ENCODE peak calls at places on chromosome 20, in ten cellular contexts. G is breast epithelium, L is transverse colon, P is H1, Z is ovary, I is upper lobe of left lung, X is esophagus squamous epithelium, K is lower leg skin, B is A549, J is body of pancreas. C is an unnamed sample.

GRCh38 chr20:62202083-62202395 is 18.0 kb downstream of the HRH3 start:
- DNase-seq in G (no peak), L (no peak), P (no peak), Z (peak), I (no peak), X (no peak), K (no peak), B (no peak), J (no peak), C (no peak)

GRCh38 chr20:62236997-62237771 is 1.1 kb upstream of the OSBPL2 start:
- DNase-seq in G (no peak), L (no peak), P (no peak), Z (no peak), I (no peak), X (no peak), K (no peak), B (no peak), J (no peak), C (no peak)

GRCh38 chr20:50278684-50279531 is 88.3 kb downstream of the CEBPB start:
- DNase-seq in G (no peak), L (peak), P (no peak), Z (peak), I (peak), X (no peak), K (peak), B (peak), J (peak), C (peak)

GRCh38 chr20:37506166-37506725 is 14.8 kb upstream of the NNAT start:
- DNase-seq in G (no peak), L (no peak), P (no peak), Z (no peak), I (no peak), X (no peak), K (no peak), B (no peak), J (no peak), C (no peak)

GRCh38 chr20:23437126-23437894 is 2.2 kb upstream of the CSTL1 start:
- DNase-seq in G (no peak), L (no peak), P (no peak), Z (no peak), I (no peak), X (no peak), K (no peak), B (no peak), J (no peak), C (no peak)

GRCh38 chr20:10419550-10420133 is 14.4 kb downstream of the MKKS start:
- DNase-seq in G (no peak), L (no peak), P (no peak), Z (no peak), I (no peak), X (no peak), K (no peak), B (peak), J (no peak), C (no peak)

GRCh38 chr20:44056010-44056698 is 130.8 kb downstream of the JPH2 start:
- DNase-seq in G (peak), L (peak), P (peak), Z (no peak), I (no peak), X (no peak), K (peak), B (peak), J (no peak), C (no peak)

GRCh38 chr20:50628326-50628725 is 63.0 kb downstream of the RIPOR3 start:
- DNase-seq in G (no peak), L (no peak), P (no peak), Z (no peak), I (no peak), X (no peak), K (no peak), B (no peak), J (no peak), C (no peak)

GRCh38 chr20:23661002-23661429 is 23.3 kb upstream of the CST3 start:
- DNase-seq in G (no peak), L (no peak), P (no peak), Z (no peak), I (no peak), X (no peak), K (peak), B (no peak), J (no peak), C (no peak)

GRCh38 chr20:15576401-15576800 is 996.8 kb downstream of the KIF16B start:
- DNase-seq in G (no peak), L (no peak), P (no peak), Z (no peak), I (no peak), X (no peak), K (no peak), B (no peak), J (no peak), C (no peak)

GRCh38 chr20:18284805-18285533 is 3.4 kb upstream of the ZNF133 start:
- DNase-seq in G (no peak), L (no peak), P (no peak), Z (no peak), I (no peak), X (no peak), K (no peak), B (peak), J (no peak), C (no peak)

GRCh38 chr20:56362833-56363413 is 4.1 kb downstream of the FAM210B start:
- DNase-seq in G (peak), L (no peak), P (no peak), Z (peak), I (no peak), X (no peak), K (no peak), B (no peak), J (no peak), C (no peak)

GRCh38 chr20:48766205-48766604 is 61.6 kb downstream of the PREX1 start:
- DNase-seq in G (no peak), L (no peak), P (no peak), Z (no peak), I (no peak), X (no peak), K (no peak), B (no peak), J (no peak), C (no peak)

GRCh38 chr20:51752343-51752951 is 15.7 kb downstream of the ATP9A start:
- DNase-seq in G (no peak), L (no peak), P (no peak), Z (no peak), I (no peak), X (no peak), K (no peak), B (peak), J (no peak), C (peak)

GRCh38 chr20:51749674-51750036 is 18.5 kb downstream of the ATP9A start:
- DNase-seq in G (no peak), L (no peak), P (no peak), Z (no peak), I (no peak), X (no peak), K (no peak), B (peak), J (peak), C (peak)

GRCh38 chr20:51750770-51751388 is 17.3 kb downstream of the ATP9A start:
- DNase-seq in G (no peak), L (no peak), P (no peak), Z (no peak), I (no peak), X (no peak), K (no peak), B (no peak), J (no peak), C (no peak)

GRCh38 chr20:51747182-51747911 is 20.8 kb downstream of the ATP9A start:
- DNase-seq in G (no peak), L (peak), P (no peak), Z (no peak), I (no peak), X (no peak), K (no peak), B (peak), J (no peak), C (no peak)

DNA sequence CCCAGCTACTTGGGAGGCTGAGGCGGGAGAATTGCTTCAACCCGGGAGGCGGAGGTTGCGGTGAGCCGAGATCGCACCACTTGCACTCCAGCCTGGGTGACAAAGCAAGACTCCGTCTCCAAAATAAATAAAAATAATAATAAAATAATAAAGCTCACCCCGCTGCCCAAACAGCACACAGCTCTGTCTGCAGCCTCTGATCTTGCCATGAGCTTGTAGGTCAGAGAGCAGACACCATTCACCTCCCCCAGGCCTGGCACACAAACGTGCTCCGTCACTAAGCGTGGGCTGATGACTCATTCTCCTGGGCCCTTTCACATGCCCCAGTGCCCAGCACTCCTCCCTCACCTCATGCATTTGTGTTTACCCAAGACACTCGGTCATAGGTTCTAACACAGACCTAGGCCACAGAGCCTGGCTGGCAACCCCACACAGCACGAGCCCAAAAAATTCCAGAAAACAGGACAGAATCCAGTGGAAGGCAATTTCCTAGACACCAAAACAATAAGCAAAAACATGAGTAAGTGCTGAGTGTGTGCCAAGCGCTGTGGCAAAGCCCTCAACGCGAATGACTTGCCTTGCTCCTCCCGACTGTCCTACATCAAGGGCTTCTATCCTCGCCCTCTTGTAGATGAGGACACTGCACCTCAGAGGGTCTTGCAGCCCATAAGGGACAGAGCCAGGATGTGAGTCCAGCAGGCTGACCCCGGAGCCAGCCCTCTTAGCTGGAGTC is 18.0 kb downstream of the ATP9A start:
- DNase-seq in G (peak), L (peak), P (no peak), Z (peak), I (no peak), X (no peak), K (peak), B (peak), J (peak), C (peak)
- TF ChIP-seq POLR2A in G (no peak), L (no peak), P (no peak), Z (no peak), I (no peak), X (no peak), K (no peak), B (no peak), J (no peak), C (peak)

GRCh38 chr20:32354592-32355416 is 3.3 kb upstream of the ASXL1 start:
- DNase-seq in G (no peak), L (no peak), P (no peak), Z (no peak), I (no peak), X (no peak), K (no peak), B (peak), J (no peak), C (no peak)
- TF ChIP-seq POLR2A in G (no peak), L (no peak), P (no peak), Z (no peak), I (no peak), X (no peak), K (no peak), B (no peak), J (no peak), C (no peak)

GRCh38 chr20:38751360-38751976 is 3.2 kb downstream of the ACTR5 start:
- DNase-seq in G (no peak), L (no peak), P (no peak), Z (no peak), I (no peak), X (no peak), K (peak), B (peak), J (peak), C (no peak)

GRCh38 chr20:38747495-38748096 is 664 bp upstream of the ACTR5 start:
- DNase-seq in G (no peak), L (no peak), P (no peak), Z (peak), I (no peak), X (no peak), K (peak), B (no peak), J (no peak), C (peak)

GRCh38 chr20:38745757-38746156 is 2.5 kb upstream of the ACTR5 start:
- DNase-seq in G (no peak), L (no peak), P (no peak), Z (no peak), I (no peak), X (no peak), K (no peak), B (peak), J (no peak), C (no peak)

GRCh38 chr20:38748863-38749153 is 548 bp downstream of the ACTR5 start:
- DNase-seq in G (no peak), L (peak), P (peak), Z (no peak), I (no peak), X (no peak), K (no peak), B (peak), J (no peak), C (no peak)

GRCh38 chr20:38748097-38748862 is at the start of gene ACTR5:
- DNase-seq in G (peak), L (peak), P (peak), Z (peak), I (peak), X (peak), K (peak), B (peak), J (peak), C (peak)
- TF ChIP-seq POLR2A in G (no peak), L (peak), P (peak), Z (peak), I (no peak), X (no peak), K (no peak), B (peak), J (peak), C (no peak)

GRCh38 chr20:63657260-63657936 is 714 bp upstream of the RTEL1 start:
- DNase-seq in G (no peak), L (no peak), P (no peak), Z (no peak), I (peak), X (no peak), K (peak), B (no peak), J (no peak), C (no peak)

GRCh38 chr20:63659370-63659769 is 1.3 kb downstream of the RTEL1 start:
- DNase-seq in G (no peak), L (no peak), P (no peak), Z (peak), I (no peak), X (no peak), K (peak), B (no peak), J (no peak), C (no peak)

GRCh38 chr20:63656451-63656850 is 1.7 kb upstream of the RTEL1 start:
- DNase-seq in G (no peak), L (no peak), P (no peak), Z (no peak), I (no peak), X (no peak), K (no peak), B (no peak), J (no peak), C (no peak)

GRCh38 chr20:63658749-63659187 is 656 bp downstream of the RTEL1 start:
- DNase-seq in G (no peak), L (no peak), P (no peak), Z (no peak), I (no peak), X (no peak), K (no peak), B (no peak), J (peak), C (peak)

GRCh38 chr20:63657937-63658748 is at the start of gene RTEL1:
- DNase-seq in G (peak), L (peak), P (peak), Z (peak), I (peak), X (peak), K (peak), B (peak), J (peak), C (peak)
- TF ChIP-seq POLR2A in G (peak), L (peak), P (peak), Z (peak), I (no peak), X (peak), K (no peak), B (no peak), J (peak), C (peak)

DNA sequence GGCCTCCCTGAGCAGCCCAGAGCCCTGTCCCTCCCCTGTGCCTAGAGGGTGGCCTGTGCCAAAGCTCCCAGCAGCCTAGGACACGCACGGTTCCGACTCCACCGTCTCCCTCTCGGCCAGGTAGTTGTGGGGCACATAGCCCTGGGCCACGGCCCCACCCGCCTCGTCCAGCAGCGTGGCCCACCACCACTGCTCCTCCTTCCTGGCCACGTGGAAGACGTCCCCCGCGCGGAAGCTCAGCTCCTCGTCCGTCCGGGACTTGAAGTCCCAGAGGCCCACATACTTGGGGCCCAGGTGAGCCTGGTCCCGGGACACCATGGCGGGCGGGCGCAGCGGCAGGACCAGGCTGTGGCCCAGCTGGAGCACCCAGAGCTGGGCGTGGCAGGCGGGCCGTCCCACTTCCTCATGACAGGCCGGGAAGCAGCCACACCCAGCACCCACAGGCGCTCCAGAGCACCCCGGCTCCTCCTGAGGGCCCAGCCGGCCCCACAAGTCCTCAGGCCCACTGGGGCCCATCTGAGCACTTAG is at the start of gene PTK6:
- DNase-seq in G (peak), L (peak), P (no peak), Z (no peak), I (peak), X (no peak), K (peak), B (peak), J (peak), C (no peak)
- TF ChIP-seq POLR2A in G (no peak), L (no peak), P (no peak), Z (no peak), I (no peak), X (no peak), K (no peak), B (peak), J (no peak), C (no peak)

DNA sequence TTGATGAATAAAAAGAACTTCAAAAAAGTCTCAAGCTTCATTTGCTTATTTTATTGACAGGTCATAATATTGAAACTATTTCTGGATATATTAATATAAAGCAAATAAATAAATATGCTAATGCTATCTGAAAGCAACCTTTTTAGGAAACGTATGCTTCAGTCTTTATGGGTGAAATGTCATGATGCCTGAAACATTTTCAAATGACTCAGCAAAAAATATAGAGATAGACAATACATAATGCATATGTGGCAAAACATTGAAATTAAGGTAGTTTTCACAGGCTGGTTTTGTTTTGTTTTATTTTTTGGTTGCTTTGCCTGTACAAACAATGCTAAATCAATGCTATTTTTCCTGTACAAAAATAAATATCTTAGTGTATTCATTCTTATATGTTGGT is 194.4 kb upstream of the PLCB4 start:
- DNase-seq in G (no peak), L (no peak), P (no peak), Z (no peak), I (no peak), X (no peak), K (no peak), B (no peak), J (no peak), C (no peak)
- TF ChIP-seq POLR2A in G (no peak), L (no peak), P (no peak), Z (no peak), I (no peak), X (no peak), K (no peak), B (no peak), J (no peak), C (no peak)

GRCh38 chr20:25222461-25223178 is 25.3 kb upstream of the PYGB start:
- DNase-seq in G (no peak), L (no peak), P (no peak), Z (no peak), I (peak), X (no peak), K (peak), B (no peak), J (no peak), C (no peak)

GRCh38 chr20:25223765-25224720 is 23.8 kb upstream of the PYGB start:
- DNase-seq in G (no peak), L (no peak), P (no peak), Z (no peak), I (peak), X (no peak), K (peak), B (no peak), J (no peak), C (no peak)

GRCh38 chr20:25221592-25222460 is 26.1 kb upstream of the PYGB start:
- DNase-seq in G (no peak), L (no peak), P (no peak), Z (no peak), I (peak), X (no peak), K (peak), B (no peak), J (no peak), C (no peak)

GRCh38 chr20:25224941-25225340 is 22.9 kb upstream of the PYGB start:
- DNase-seq in G (no peak), L (no peak), P (no peak), Z (no peak), I (peak), X (no peak), K (peak), B (no peak), J (no peak), C (no peak)

DNA sequence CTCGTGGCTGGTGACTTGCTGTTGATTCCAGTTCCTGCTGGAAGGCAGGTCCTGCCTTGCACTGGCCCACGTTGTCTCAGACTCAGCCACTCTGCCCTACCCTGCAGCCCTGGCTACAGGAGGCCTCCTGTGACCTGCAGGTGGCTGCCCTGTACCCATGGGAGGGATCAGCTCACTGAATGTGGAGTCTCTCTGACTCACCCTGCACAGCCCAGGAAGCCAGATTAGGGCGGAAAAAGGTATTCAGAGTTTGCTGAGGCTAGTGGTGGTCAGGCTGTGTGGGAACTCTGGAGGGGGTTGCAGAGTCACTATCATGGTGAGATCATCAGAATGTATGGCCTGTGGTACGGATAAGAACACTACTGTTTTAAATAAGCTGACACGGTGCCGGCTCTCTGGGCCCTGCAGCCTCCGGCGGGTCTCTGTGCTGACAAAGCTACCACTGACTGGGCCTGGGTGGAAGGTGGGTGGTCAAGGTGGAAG is 24.7 kb upstream of the PYGB start:
- DNase-seq in G (no peak), L (peak), P (no peak), Z (no peak), I (peak), X (no peak), K (peak), B (peak), J (no peak), C (no peak)
- TF ChIP-seq POLR2A in G (no peak), L (no peak), P (no peak), Z (no peak), I (no peak), X (no peak), K (no peak), B (no peak), J (no peak), C (no peak)

GRCh38 chr20:35652641-35653429 is 11.9 kb downstream of the CPNE1 start:
- DNase-seq in G (no peak), L (no peak), P (peak), Z (no peak), I (peak), X (no peak), K (no peak), B (no peak), J (no peak), C (no peak)
- TF ChIP-seq POLR2A in G (no peak), L (no peak), P (no peak), Z (no peak), I (no peak), X (no peak), K (no peak), B (no peak), J (no peak), C (no peak)

C was measured in thyroid gland.